ENCODE peak calls at places on chromosomes 6 and 20, in four cellular contexts. One of them, this sample, is unnamed.

GRCh38 chr6:4533576-4533975 is 242.6 kb upstream of the CDYL start:
- DNase-seq in A549: no peak
- DNase-seq in stomach: no peak
- DNase-seq in tibial nerve: no peak
- DNase-seq in this sample: no peak

GRCh38 chr6:113149511-113149910 is 707.6 kb upstream of the MARCKS start:
- DNase-seq in stomach: no peak
- DNase-seq in A549: no peak
- DNase-seq in tibial nerve: no peak
- DNase-seq in this sample: no peak

GRCh38 chr20:19947611-19948264 is 69.4 kb upstream of the NAA20 start:
- DNase-seq in tibial nerve: no peak
- DNase-seq in stomach: peak; percentile 50
- DNase-seq in A549: no peak
- DNase-seq in this sample: no peak

GRCh38 chr6:41730531-41731436 is 4.6 kb downstream of the TFEB start:
- DNase-seq in A549: no peak
- DNase-seq in stomach: no peak
- DNase-seq in tibial nerve: no peak
- DNase-seq in this sample: no peak

GRCh38 chr6:116764557-116764960 is 960 bp downstream of the FAM162B start:
- DNase-seq in tibial nerve: no peak
- DNase-seq in A549: no peak
- DNase-seq in stomach: no peak
- DNase-seq in this sample: no peak

GRCh38 chr6:121521164-121521555 is 85.7 kb downstream of the GJA1 start:
- DNase-seq in tibial nerve: no peak
- DNase-seq in stomach: no peak
- DNase-seq in A549: no peak
- DNase-seq in this sample: no peak

GRCh38 chr6:150631283-150631981 is 31.7 kb downstream of the PLEKHG1 start:
- DNase-seq in A549: no peak
- DNase-seq in stomach: no peak
- DNase-seq in tibial nerve: no peak
- DNase-seq in this sample: no peak

GRCh38 chr6:89430563-89430962 is 2.4 kb upstream of the ANKRD6 start:
- DNase-seq in tibial nerve: no peak
- DNase-seq in A549: no peak
- DNase-seq in stomach: no peak
- DNase-seq in this sample: no peak

GRCh38 chr6:75171581-75172360 is 34.1 kb downstream of the COL12A1 start:
- DNase-seq in tibial nerve: no peak
- DNase-seq in stomach: no peak
- DNase-seq in A549: no peak
- DNase-seq in this sample: no peak

DNA sequence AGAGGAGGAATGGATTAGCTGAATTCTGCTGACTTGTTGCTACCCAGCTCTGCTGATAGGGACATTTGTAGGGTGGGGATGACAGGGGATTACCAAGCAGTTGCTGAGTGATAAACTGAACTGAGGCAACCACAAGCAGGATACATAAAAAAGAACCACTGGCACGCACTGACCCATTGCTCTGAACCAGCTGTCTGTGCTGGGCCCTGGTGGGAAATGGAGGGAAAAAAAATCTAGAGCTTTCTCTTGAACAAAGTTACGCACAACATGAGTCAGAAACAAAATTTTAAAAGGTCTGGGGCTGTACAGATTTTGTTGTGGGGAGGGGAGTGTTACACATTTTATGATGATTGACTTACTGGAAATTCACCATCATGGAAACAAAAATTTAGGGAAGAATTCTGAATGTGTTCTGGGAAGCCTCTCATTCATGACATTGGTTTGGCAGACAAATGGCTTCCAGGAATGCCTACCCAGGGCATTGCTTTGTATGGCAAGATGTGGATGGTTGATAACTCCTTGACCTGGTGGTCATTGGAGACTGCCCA is 37.7 kb downstream of the FOXO3 start:
- DNase-seq in tibial nerve: no peak
- DNase-seq in stomach: no peak
- DNase-seq in A549: no peak
- DNase-seq in this sample: no peak
- TF ChIP-seq EP300 in tibial nerve: no peak
- TF ChIP-seq EP300 in stomach: no peak
- TF ChIP-seq EP300 in A549: no peak
- TF ChIP-seq EP300 in this sample: peak; percentile 27

GRCh38 chr6:46217671-46218131 is 46.9 kb upstream of the ENPP5 start:
- DNase-seq in A549: no peak
- DNase-seq in tibial nerve: no peak
- DNase-seq in stomach: no peak
- DNase-seq in this sample: no peak
- TF ChIP-seq EP300 in A549: no peak
- TF ChIP-seq EP300 in tibial nerve: peak; percentile 94
- TF ChIP-seq EP300 in stomach: peak; percentile 91
- TF ChIP-seq EP300 in this sample: peak; percentile 39

GRCh38 chr20:63272105-63273078 is at the start of gene ARFGAP1:
- DNase-seq in tibial nerve: peak; percentile 77
- DNase-seq in stomach: peak; percentile 92
- DNase-seq in A549: peak; percentile 86
- DNase-seq in this sample: peak; percentile 94
- TF ChIP-seq EP300 in tibial nerve: peak; percentile 78
- TF ChIP-seq EP300 in stomach: no peak
- TF ChIP-seq EP300 in A549: no peak
- TF ChIP-seq EP300 in this sample: no peak

GRCh38 chr6:152982768-152983636 is at the start of gene FBXO5:
- DNase-seq in stomach: peak; percentile 97
- DNase-seq in tibial nerve: peak; percentile 94
- DNase-seq in A549: peak; percentile 97
- DNase-seq in this sample: peak; percentile 99
- TF ChIP-seq EP300 in stomach: peak; percentile 53
- TF ChIP-seq EP300 in tibial nerve: peak; percentile 75
- TF ChIP-seq EP300 in A549: no peak
- TF ChIP-seq EP300 in this sample: peak; percentile 8

DNA sequence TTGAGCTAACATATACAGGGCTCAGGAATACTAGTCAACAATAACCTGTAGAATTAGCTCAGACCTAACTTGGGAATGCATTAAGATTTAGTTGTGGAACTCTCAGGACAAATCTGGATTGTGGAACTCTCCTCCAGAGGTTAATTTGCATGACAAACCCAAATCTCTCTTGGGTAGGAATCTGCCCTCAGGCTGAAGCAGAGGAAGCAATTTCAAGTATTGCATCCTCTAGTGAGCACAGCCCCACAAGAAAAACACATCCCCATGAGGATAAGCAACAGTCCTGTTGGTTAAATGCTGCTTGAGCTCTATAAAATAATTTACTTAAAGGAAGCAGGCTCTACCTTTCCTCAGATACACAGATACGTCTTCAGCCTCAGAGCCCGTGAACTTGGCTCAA is 170.9 kb upstream of the STXBP5 start:
- DNase-seq in tibial nerve: no peak
- DNase-seq in A549: no peak
- DNase-seq in stomach: no peak
- DNase-seq in this sample: no peak
- TF ChIP-seq EP300 in tibial nerve: no peak
- TF ChIP-seq EP300 in A549: no peak
- TF ChIP-seq EP300 in stomach: no peak
- TF ChIP-seq EP300 in this sample: no peak

GRCh38 chr6:134447883-134448387 is 130.0 kb upstream of the SGK1 start:
- DNase-seq in A549: no peak
- DNase-seq in stomach: no peak
- DNase-seq in tibial nerve: no peak
- DNase-seq in this sample: no peak
- TF ChIP-seq EP300 in A549: no peak
- TF ChIP-seq EP300 in stomach: no peak
- TF ChIP-seq EP300 in tibial nerve: peak; percentile 61
- TF ChIP-seq EP300 in this sample: no peak

GRCh38 chr20:51497542-51498467 is 44.7 kb downstream of the NFATC2 start:
- DNase-seq in tibial nerve: no peak
- DNase-seq in stomach: no peak
- DNase-seq in A549: no peak
- DNase-seq in this sample: no peak

GRCh38 chr20:51496964-51497363 is 45.6 kb downstream of the NFATC2 start:
- DNase-seq in tibial nerve: no peak
- DNase-seq in stomach: no peak
- DNase-seq in A549: no peak
- DNase-seq in this sample: no peak

GRCh38 chr20:51494241-51495110 is 48.0 kb downstream of the NFATC2 start:
- DNase-seq in tibial nerve: no peak
- DNase-seq in A549: no peak
- DNase-seq in stomach: no peak
- DNase-seq in this sample: no peak

GRCh38 chr20:51493346-51493791 is 49.1 kb downstream of the NFATC2 start:
- DNase-seq in A549: no peak
- DNase-seq in tibial nerve: no peak
- DNase-seq in stomach: no peak
- DNase-seq in this sample: no peak

GRCh38 chr20:51495921-51496545 is 46.5 kb downstream of the NFATC2 start:
- DNase-seq in stomach: no peak
- DNase-seq in A549: no peak
- DNase-seq in tibial nerve: no peak
- DNase-seq in this sample: no peak
- TF ChIP-seq EP300 in stomach: no peak
- TF ChIP-seq EP300 in A549: no peak
- TF ChIP-seq EP300 in tibial nerve: no peak
- TF ChIP-seq EP300 in this sample: no peak

GRCh38 chr6:109055771-109056235 is 38.8 kb downstream of the SESN1 start:
- DNase-seq in stomach: no peak
- DNase-seq in tibial nerve: no peak
- DNase-seq in A549: no peak
- DNase-seq in this sample: no peak
- TF ChIP-seq EP300 in stomach: no peak
- TF ChIP-seq EP300 in tibial nerve: no peak
- TF ChIP-seq EP300 in A549: no peak
- TF ChIP-seq EP300 in this sample: no peak

DNA sequence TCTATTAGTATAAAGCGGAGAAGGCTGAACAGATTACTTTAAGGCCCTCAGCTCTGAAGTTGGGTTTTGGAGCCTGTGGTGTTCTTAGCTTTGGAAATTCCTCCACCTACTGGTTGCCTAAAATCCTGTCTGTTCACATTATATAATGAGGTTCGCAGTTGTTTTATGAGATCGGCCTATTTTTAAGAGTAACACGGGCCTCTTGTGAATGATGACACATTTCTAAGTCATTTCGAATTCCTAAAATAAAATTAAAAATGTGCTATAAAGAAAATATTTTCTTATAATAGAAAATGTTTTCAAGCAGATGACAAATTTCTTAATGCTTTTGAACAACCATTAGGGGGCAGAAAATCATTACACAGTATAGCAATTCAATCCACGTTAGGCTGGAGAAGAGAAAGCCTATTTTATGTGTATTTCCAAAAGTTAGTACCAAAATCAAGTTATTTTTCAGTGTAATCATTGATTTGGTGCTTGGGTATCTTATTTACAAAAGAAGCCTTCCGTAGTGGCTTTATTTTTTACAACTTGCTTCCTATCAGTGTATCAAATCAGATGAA is 15.8 kb upstream of the FAM8A1 start:
- DNase-seq in stomach: no peak
- DNase-seq in A549: peak; percentile 68
- DNase-seq in tibial nerve: no peak
- DNase-seq in this sample: peak; percentile 79
- TF ChIP-seq EP300 in stomach: no peak
- TF ChIP-seq EP300 in A549: no peak
- TF ChIP-seq EP300 in tibial nerve: peak; percentile 4
- TF ChIP-seq EP300 in this sample: no peak